ENCODE peak calls at places on chromosomes 6 and 20, in seven cellular contexts. V, M, P, H, B, O and R are unnamed samples.

GRCh38 chr6:106275692-106276091 is 49.9 kb downstream of the ATG5 start:
- DNase-seq in V (peak; percentile 61), M (no peak), P (no peak), H (peak; percentile 47), B (peak; percentile 53), O (no peak), R (no peak)

GRCh38 chr20:458766-459165 is 3.6 kb downstream of the TBC1D20 start:
- DNase-seq in V (no peak), M (no peak), P (no peak), H (peak; percentile 35), B (no peak), O (no peak), R (no peak)

GRCh38 chr20:22559711-22560305 is 24.6 kb downstream of the FOXA2 start:
- DNase-seq in V (no peak), M (no peak), P (no peak), H (no peak), B (no peak), O (no peak), R (no peak)

GRCh38 chr6:23269436-23269835 is 700.1 kb downstream of the HDGFL1 start:
- DNase-seq in V (peak; percentile 50), M (no peak), P (no peak), H (peak; percentile 1), B (peak; percentile 34), O (no peak), R (no peak)

GRCh38 chr6:1737463-1738311 is 128.0 kb downstream of the FOXC1 start:
- DNase-seq in V (no peak), M (no peak), P (no peak), H (no peak), B (no peak), O (no peak), R (no peak)

GRCh38 chr6:69914015-69914485 is 47.7 kb downstream of the COL19A1 start:
- DNase-seq in V (peak; percentile 34), M (no peak), P (peak; percentile 84), H (no peak), B (no peak), O (no peak), R (no peak)

GRCh38 chr6:155485756-155486155 is 30.1 kb upstream of the NOX3 start:
- DNase-seq in V (no peak), M (no peak), P (no peak), H (no peak), B (no peak), O (no peak), R (no peak)

GRCh38 chr6:36126553-36127458 is 3.5 kb upstream of the MAPK13 start:
- DNase-seq in V (no peak), M (no peak), P (no peak), H (peak; percentile 71), B (peak; percentile 76), O (no peak), R (no peak)

GRCh38 chr6:149166324-149166723 is 151.2 kb upstream of the TAB2 start:
- DNase-seq in V (no peak), M (no peak), P (no peak), H (no peak), B (no peak), O (no peak), R (no peak)

GRCh38 chr6:10194816-10195639 is 219.8 kb downstream of the TFAP2A start:
- DNase-seq in V (no peak), M (no peak), P (no peak), H (no peak), B (no peak), O (no peak), R (no peak)

GRCh38 chr20:25033941-25034335 is 24.0 kb downstream of the ACSS1 start:
- DNase-seq in V (no peak), M (no peak), P (no peak), H (no peak), B (no peak), O (no peak), R (no peak)

GRCh38 chr6:139368661-139369060 is 5.8 kb downstream of the CITED2 start:
- DNase-seq in V (no peak), M (no peak), P (peak; percentile 58), H (no peak), B (no peak), O (no peak), R (no peak)

DNA sequence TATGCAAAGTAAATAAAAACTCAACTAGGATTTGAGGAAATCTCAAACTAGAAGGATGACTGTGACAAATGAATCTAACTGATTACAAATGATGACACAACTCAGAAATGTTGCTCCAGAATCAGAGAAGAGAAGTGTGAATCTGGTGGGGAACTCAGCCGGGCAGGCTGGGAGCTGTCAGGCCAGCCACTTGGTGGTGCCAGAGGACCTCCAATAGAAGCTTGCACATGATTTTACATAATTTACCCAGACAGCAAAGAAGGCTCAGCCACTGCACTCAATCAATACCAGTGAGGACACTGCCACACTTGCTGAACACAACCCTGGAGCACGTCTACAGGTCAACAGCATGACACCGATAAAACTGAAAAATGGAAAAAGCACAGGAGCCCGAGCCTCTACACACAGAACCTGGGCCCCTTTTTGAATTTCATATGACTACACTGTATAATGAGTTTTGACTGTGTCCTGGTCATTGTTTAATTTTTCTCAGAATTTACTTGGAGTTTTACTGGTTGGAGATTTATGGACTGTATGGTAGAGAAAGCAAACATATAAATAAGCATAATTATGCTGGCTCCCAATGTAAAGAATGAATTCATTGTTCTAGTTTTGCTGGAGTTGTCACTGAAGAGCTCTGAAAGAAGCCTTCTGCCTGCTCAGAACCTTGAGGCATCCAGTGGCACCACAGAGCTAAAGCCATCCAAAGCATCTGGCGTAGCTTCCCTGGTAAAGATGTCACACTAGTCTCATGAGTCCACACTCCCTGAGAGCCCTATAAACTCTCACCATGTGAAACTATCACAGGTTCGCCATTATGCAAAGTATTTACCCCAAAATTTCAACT is 296.5 kb downstream of the THBS2 start:
- DNase-seq in V (peak; percentile 84), M (peak; percentile 71), P (peak; percentile 50), H (peak; percentile 90), B (peak; percentile 86), O (peak; percentile 63), R (peak; percentile 28)
- H3K4me3 ChIP-seq in V (no peak overlapping the region), M (no peak overlapping the region), P (no peak overlapping the region), H (peak overlapping the region; percentile 12), B (no peak overlapping the region), O (no peak overlapping the region), R (no peak overlapping the region)

DNA sequence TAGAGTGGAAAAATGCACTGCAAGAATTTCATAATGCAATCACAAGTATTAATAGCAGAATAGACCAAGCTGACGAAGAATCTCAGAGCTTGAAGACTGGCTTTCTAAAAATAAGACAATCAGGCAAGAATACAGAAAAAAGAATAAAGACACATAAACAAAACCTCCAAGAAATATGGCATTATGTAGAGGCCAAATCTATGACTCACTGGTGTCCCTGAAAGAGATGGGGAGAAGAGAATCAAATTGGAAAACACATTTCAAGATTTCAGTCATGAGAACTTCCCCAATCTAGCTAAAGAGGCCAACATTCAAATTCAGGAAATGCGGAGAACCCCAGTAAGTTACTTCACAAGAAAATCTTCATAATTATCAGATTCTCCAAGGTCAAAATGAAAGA is 69.0 kb upstream of the PDE7B start:
- DNase-seq in V (peak; percentile 44), M (no peak), P (no peak), H (peak; percentile 2), B (peak; percentile 11), O (no peak), R (no peak)
- H3K4me3 ChIP-seq in V (no peak overlapping the region), M (no peak overlapping the region), P (no peak overlapping the region), H (no peak overlapping the region), B (no peak overlapping the region), O (no peak overlapping the region), R (no peak overlapping the region)

GRCh38 chr6:25312703-25313102 is 33.5 kb downstream of the CARMIL1 start:
- DNase-seq in V (peak; percentile 89), M (no peak), P (no peak), H (peak; percentile 73), B (peak; percentile 78), O (no peak), R (no peak)

GRCh38 chr6:25311251-25311910 is 32.2 kb downstream of the CARMIL1 start:
- DNase-seq in V (peak; percentile 54), M (no peak), P (no peak), H (peak; percentile 90), B (peak; percentile 80), O (no peak), R (no peak)

GRCh38 chr6:25314776-25315175 is 35.6 kb downstream of the CARMIL1 start:
- DNase-seq in V (no peak), M (no peak), P (no peak), H (no peak), B (no peak), O (no peak), R (no peak)

GRCh38 chr6:25309886-25310285 is 30.7 kb downstream of the CARMIL1 start:
- DNase-seq in V (no peak), M (no peak), P (no peak), H (peak; percentile 68), B (peak; percentile 71), O (no peak), R (no peak)

DNA sequence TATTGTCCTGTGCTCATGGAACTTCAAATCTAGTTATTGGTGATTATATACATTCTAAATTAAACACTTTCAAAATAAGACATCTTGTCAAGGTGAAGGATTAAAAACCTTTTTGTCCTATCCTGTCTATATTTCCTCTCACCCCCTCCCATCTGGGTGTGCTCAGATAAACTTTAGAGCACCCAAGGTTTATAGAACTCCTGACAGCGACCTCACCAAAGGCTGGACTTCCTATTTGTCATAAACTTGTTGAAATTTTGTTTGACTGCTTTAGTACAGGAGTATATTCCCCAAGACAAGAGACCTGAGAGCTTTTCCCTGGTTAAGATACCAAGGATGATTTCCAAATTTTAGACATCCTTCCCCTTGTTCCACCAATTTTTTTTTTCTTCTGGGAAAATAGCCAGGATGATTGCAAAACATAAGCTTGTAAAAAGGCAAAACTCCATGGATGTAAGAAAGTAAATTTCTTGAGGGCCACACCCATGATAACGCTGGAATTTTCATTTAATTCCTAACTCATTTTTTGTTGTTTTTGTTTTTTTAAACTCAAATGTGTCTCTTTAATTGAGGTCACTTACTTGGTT is 33.0 kb downstream of the CARMIL1 start:
- DNase-seq in V (peak; percentile 93), M (no peak), P (no peak), H (peak; percentile 71), B (peak; percentile 88), O (no peak), R (no peak)
- H3K4me3 ChIP-seq in V (peak overlapping the region; percentile 6), M (no peak overlapping the region), P (no peak overlapping the region), H (peak overlapping the region; percentile 62), B (no peak overlapping the region), O (no peak overlapping the region), R (no peak overlapping the region)

GRCh38 chr20:56829788-56830385 is 200.8 kb downstream of the TFAP2C start:
- DNase-seq in V (no peak), M (no peak), P (no peak), H (no peak), B (no peak), O (no peak), R (no peak)

GRCh38 chr20:56831795-56832194 is 202.7 kb downstream of the TFAP2C start:
- DNase-seq in V (no peak), M (no peak), P (no peak), H (no peak), B (no peak), O (no peak), R (no peak)

GRCh38 chr20:56835829-56836228 is 206.7 kb downstream of the TFAP2C start:
- DNase-seq in V (no peak), M (no peak), P (no peak), H (no peak), B (no peak), O (no peak), R (no peak)

GRCh38 chr20:56828402-56828801 is 199.3 kb downstream of the TFAP2C start:
- DNase-seq in V (no peak), M (no peak), P (no peak), H (peak; percentile 21), B (no peak), O (no peak), R (no peak)

DNA sequence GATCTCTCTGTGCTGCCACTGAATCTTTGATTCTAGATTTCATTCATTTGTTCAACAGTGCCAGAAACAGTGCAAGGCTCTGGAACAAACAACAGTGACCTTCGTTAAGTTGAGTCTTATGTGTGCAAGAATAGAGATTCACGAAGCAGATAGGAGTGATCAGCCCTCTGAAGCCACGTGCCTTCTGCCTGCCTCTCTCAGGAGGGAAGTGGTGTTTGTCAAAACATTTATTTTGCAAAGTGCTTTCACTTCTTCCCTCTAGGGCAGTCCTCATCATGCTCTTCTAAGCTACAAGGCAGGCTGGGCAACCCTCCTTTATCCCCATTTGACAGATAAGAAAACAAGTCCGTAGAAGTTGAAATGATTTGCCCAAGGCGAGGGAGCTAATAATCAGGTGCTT is 204.3 kb downstream of the TFAP2C start:
- DNase-seq in V (no peak), M (no peak), P (no peak), H (no peak), B (no peak), O (no peak), R (peak; percentile 15)
- H3K4me3 ChIP-seq in V (no peak overlapping the region), M (no peak overlapping the region), P (no peak overlapping the region), H (no peak overlapping the region), B (no peak overlapping the region), O (no peak overlapping the region), R (no peak overlapping the region)